ENCODE peak calls at places on chromosomes 7 and 10, in four cellular contexts. H is mucosa of descending colon, D is AG04450, N is heart left ventricle. R is an unnamed sample.

GRCh38 chr7:31957756-31958155 is 112.5 kb downstream of the PDE1C start:
- DNase-seq in D (no peak), N (no peak), H (no peak), R (no peak)

GRCh38 chr10:49260636-49261296 is 38.2 kb upstream of the C10orf71 start:
- DNase-seq in H (no peak), D (no peak), N (no peak), R (no peak)

GRCh38 chr10:80530816-80531215 is 6.9 kb upstream of the SH2D4B start:
- DNase-seq in N (no peak), H (no peak), D (no peak), R (no peak)

GRCh38 chr7:91157579-91158320 is 106.5 kb upstream of the FZD1 start:
- DNase-seq in D (no peak), H (no peak), N (no peak), R (no peak)

GRCh38 chr7:135299245-135299644 is 65.6 kb downstream of the STRA8 start:
- DNase-seq in H (no peak), D (no peak), N (no peak), R (no peak)

GRCh38 chr10:50992972-50993766 is 81.1 kb upstream of the PRKG1 start:
- DNase-seq in N (peak; percentile 27), D (peak; percentile 80), H (peak; percentile 51), R (peak; percentile 39)

GRCh38 chr10:95814011-95814727 is 58.2 kb downstream of the ENTPD1 start:
- DNase-seq in H (no peak), N (peak; percentile 38), D (peak; percentile 59), R (no peak)

GRCh38 chr10:124211921-124212320 is 118.5 kb upstream of the CHST15 start:
- DNase-seq in D (no peak), H (no peak), N (no peak), R (no peak)

GRCh38 chr7:17690030-17690429 is 250.3 kb downstream of the SNX13 start:
- DNase-seq in H (no peak), D (peak; percentile 43), N (no peak), R (no peak)

GRCh38 chr10:89810908-89811515 is 109.6 kb downstream of the KIF20B start:
- DNase-seq in N (no peak), H (no peak), D (no peak), R (no peak)

GRCh38 chr10:89815049-89815853 is 113.9 kb downstream of the KIF20B start:
- DNase-seq in D (no peak), N (no peak), H (no peak), R (no peak)

GRCh38 chr10:89814278-89814677 is 112.9 kb downstream of the KIF20B start:
- DNase-seq in H (no peak), N (no peak), D (no peak), R (no peak)

GRCh38 chr10:89813546-89813945 is 112.2 kb downstream of the KIF20B start:
- DNase-seq in N (no peak), D (no peak), H (no peak), R (no peak)
- TF ChIP-seq CTCF in N (no peak), D (no peak), H (no peak), R (no peak)

GRCh38 chr10:45180507-45180906 is 134.9 kb downstream of the OR13A1 start:
- DNase-seq in D (no peak), N (no peak), H (no peak), R (no peak)
- TF ChIP-seq CTCF in D (no peak), N (no peak), H (no peak), R (no peak)

GRCh38 chr10:131312261-131312801 is 810 bp upstream of the TCERG1L start:
- DNase-seq in D (no peak), N (no peak), H (no peak), R (peak; percentile 81)

GRCh38 chr10:131313377-131313776 is 1.9 kb upstream of the TCERG1L start:
- DNase-seq in D (no peak), H (no peak), N (no peak), R (no peak)

GRCh38 chr10:131310904-131311660 is 439 bp downstream of the TCERG1L start:
- DNase-seq in D (no peak), N (no peak), H (no peak), R (no peak)

GRCh38 chr10:131311661-131312260 is at the start of gene TCERG1L:
- DNase-seq in N (no peak), D (no peak), H (no peak), R (peak; percentile 54)

GRCh38 chr10:131310054-131310903 is 1.2 kb downstream of the TCERG1L start:
- DNase-seq in N (no peak), D (no peak), H (no peak), R (no peak)
- TF ChIP-seq CTCF in N (no peak), D (no peak), H (no peak), R (peak; percentile 78)

DNA sequence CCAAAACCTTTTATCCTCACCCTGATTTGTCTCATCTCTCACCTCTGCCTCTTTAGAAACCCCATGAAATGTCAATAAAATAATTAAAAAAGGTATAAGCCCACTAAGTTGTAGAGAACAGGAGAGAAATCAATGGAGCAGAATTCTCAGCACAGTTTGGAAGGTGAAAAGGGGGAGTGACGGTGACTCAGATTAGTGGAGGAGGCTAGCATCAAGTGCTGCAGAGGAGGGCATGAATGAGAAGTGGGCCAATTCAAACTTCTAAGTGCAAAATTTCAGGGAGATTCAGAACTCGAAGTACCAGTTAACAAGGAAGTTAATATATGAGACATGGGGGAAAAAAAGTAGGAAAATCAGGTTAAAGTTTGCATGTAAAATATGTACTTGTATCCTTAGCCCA is 34.9 kb upstream of the ETV1 start:
- DNase-seq in D (no peak), H (no peak), N (no peak), R (no peak)
- TF ChIP-seq CTCF in D (no peak), H (no peak), N (no peak), R (no peak)

DNA sequence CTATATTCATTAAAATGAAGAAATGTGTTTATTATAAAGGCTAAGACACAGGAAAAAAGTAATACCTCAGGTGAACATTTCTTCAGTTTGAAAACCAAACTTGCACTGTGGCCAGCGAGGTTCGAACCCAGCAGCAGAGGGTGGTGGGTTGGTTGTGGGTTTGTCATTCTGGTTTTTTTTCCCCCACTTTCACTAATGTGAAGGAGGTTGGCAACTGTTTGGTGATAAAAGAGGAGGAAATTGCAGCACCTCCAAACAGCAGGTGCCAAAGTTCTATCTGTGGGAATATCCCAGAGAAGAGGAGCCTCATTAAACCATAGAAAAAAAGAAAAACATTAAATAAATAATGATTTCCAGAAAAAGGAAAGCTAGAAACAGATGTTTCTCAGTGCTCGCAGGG is 36.6 kb upstream of the YAE1 start:
- DNase-seq in H (no peak), N (no peak), D (no peak), R (no peak)
- TF ChIP-seq CTCF in H (no peak), N (no peak), D (no peak), R (no peak)

GRCh38 chr10:102601639-102602038 is 42.6 kb upstream of the TRIM8 start:
- DNase-seq in N (no peak), D (no peak), H (no peak), R (no peak)

GRCh38 chr10:102605712-102606111 is 38.6 kb upstream of the TRIM8 start:
- DNase-seq in D (no peak), H (no peak), N (no peak), R (no peak)

GRCh38 chr10:102602272-102603045 is 41.8 kb upstream of the TRIM8 start:
- DNase-seq in N (no peak), H (no peak), D (no peak), R (no peak)

GRCh38 chr10:102603946-102604345 is 40.3 kb upstream of the TRIM8 start:
- DNase-seq in N (no peak), D (no peak), H (no peak), R (no peak)

GRCh38 chr10:102604379-102604960 is 39.8 kb upstream of the TRIM8 start:
- DNase-seq in N (no peak), D (peak; percentile 52), H (no peak), R (no peak)
- TF ChIP-seq CTCF in N (no peak), D (no peak), H (no peak), R (no peak)

DNA sequence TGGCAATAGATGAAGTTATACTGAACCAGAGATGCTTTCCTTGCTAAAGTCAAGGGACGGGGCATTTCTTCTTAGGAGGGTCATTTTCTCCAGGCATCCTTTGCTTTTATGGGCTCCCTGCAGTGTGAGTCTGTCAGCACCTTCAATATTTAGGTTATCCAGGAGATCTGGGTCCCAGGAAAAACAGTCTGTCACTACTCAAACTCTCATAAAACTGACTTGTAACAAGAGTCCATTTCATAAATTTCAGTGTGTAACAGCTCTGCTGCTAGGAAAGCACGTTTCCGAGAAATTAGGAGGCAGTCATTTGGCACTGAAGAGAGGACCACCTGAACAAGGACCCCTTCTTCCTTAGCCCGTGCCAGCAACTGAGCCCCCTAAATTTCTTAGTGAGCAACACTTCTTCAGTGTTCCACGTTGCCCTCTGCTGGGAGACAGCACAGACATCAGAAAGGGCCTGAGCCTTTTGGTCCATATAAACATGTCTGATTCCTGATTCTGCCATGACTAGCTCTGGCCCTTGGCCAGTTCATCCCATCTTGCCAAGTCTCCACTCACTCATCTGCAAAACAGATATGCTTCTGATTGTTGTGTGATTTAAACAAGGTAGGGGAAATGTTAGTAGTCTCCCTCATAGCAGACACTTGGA is 7.2 kb downstream of the GCC1 start:
- DNase-seq in N (no peak), H (no peak), D (peak; percentile 18), R (no peak)
- TF ChIP-seq CTCF in N (no peak), H (no peak), D (peak; percentile 47), R (no peak)

DNA sequence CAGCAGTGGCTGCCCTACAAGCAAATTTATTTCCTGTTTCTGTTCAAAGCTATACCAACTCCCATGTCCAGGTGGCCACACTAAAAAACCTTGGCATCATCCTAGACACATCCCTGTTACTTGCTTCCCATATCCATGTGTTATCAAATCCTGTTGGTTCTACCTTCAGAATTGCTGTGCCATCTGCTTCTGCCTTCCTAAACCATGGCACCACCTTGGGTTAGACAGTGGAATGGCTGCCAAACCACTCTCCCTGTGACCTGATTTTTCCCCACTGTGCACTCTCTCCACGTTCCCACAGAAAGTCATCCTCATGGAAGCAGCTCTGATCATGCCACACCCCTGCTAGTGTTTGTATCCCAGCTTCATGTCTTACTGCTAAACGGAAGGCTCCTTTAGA is 697.6 kb upstream of the GALNT17 start:
- DNase-seq in D (no peak), N (no peak), H (no peak), R (no peak)
- TF ChIP-seq CTCF in D (no peak), N (no peak), H (no peak), R (no peak)

R was measured in glutamatergic neuron.